ENCODE peak calls at places on chromosomes 6 and 20, in nine cellular contexts. I, A, Y, Z, S, L, Q, E and H are unnamed samples.

GRCh38 chr6:83867527-83868161 is 8.2 kb downstream of the CYB5R4 start:
- DNase-seq in S (peak; percentile 97), Z (peak; percentile 92), A (no peak), I (peak; percentile 91), Y (peak; percentile 64), E (peak; percentile 93), Q (no peak), L (no peak), H (peak; percentile 88)

GRCh38 chr6:30006170-30007131 is 54.6 kb upstream of the POLR1H start:
- DNase-seq in A (no peak), E (peak; percentile 17), I (no peak), L (no peak), Z (no peak), S (no peak), Y (peak; percentile 20), Q (peak; percentile 18), H (no peak)

GRCh38 chr6:158607411-158608170 is 37.0 kb downstream of the DYNLT1 start:
- DNase-seq in S (peak; percentile 14), A (peak; percentile 67), L (no peak), I (no peak), Z (no peak), Q (no peak), E (no peak), Y (no peak), H (no peak)

GRCh38 chr6:44122821-44123220 is 4.4 kb downstream of the MRPL14 start:
- DNase-seq in E (peak; percentile 28), A (no peak), I (no peak), S (no peak), L (no peak), Y (no peak), Q (peak; percentile 31), Z (peak; percentile 61), H (peak; percentile 91)

GRCh38 chr6:42987533-42988451 is 3.4 kb downstream of the PPP2R5D start:
- DNase-seq in S (no peak), A (no peak), I (no peak), Y (no peak), L (no peak), E (no peak), Q (no peak), Z (peak; percentile 21), H (no peak)

GRCh38 chr6:40982917-40983316 is 56.1 kb downstream of the UNC5CL start:
- DNase-seq in L (no peak), E (no peak), A (no peak), I (no peak), Q (no peak), S (no peak), Z (no peak), Y (no peak), H (no peak)

GRCh38 chr6:135358251-135358821 is 139.2 kb downstream of the AHI1 start:
- DNase-seq in Y (no peak), L (no peak), Q (no peak), E (peak; percentile 89), S (peak; percentile 33), Z (peak; percentile 82), A (no peak), I (peak; percentile 95), H (peak; percentile 30)

GRCh38 chr20:3045816-3046676 is at the start of gene MRPS26:
- DNase-seq in Q (peak; percentile 76), L (peak; percentile 70), A (peak; percentile 91), Y (peak; percentile 86), I (peak; percentile 20), S (peak; percentile 91), Z (peak; percentile 88), E (peak; percentile 88), H (peak; percentile 88)

GRCh38 chr6:31541059-31541657 is 645 bp downstream of the DDX39B start:
- DNase-seq in S (peak; percentile 77), Z (peak; percentile 75), E (peak; percentile 76), A (no peak), I (no peak), Q (peak; percentile 80), L (peak; percentile 70), Y (peak; percentile 69), H (no peak)

GRCh38 chr6:96899019-96899418 is 1.3 kb upstream of the NDUFAF4 start:
- DNase-seq in Z (peak; percentile 61), A (peak; percentile 42), E (peak; percentile 47), L (no peak), Q (no peak), S (peak; percentile 26), I (peak; percentile 13), Y (peak; percentile 18), H (peak; percentile 36)

GRCh38 chr6:34056301-34056700 is 89.6 kb downstream of the GRM4 start:
- DNase-seq in A (no peak), E (peak; percentile 85), L (no peak), Y (peak; percentile 83), Z (peak; percentile 73), S (peak; percentile 52), Q (no peak), I (peak; percentile 5), H (no peak)

GRCh38 chr6:41475737-41476357 is 70.3 kb upstream of the FOXP4 start:
- DNase-seq in E (no peak), L (no peak), S (no peak), A (no peak), Q (no peak), Y (no peak), Z (no peak), I (no peak), H (no peak)

GRCh38 chr6:31055401-31055800 is 45.1 kb downstream of the MUC22 start:
- DNase-seq in Y (no peak), I (no peak), Z (no peak), L (no peak), Q (no peak), E (no peak), A (no peak), S (no peak), H (no peak)

GRCh38 chr6:13278184-13278583 is 50.2 kb downstream of the TBC1D7 start:
- DNase-seq in S (no peak), Z (no peak), I (no peak), Q (no peak), L (no peak), Y (no peak), A (no peak), E (no peak), H (peak; percentile 10)

GRCh38 chr20:32301719-32302506 is 24.5 kb downstream of the KIF3B start:
- DNase-seq in S (no peak), I (no peak), Q (no peak), E (no peak), A (no peak), Z (no peak), L (no peak), Y (no peak), H (no peak)

GRCh38 chr20:815914-816606 is 17.5 kb upstream of the FAM110A start:
- DNase-seq in Q (peak; percentile 68), E (peak; percentile 55), S (peak; percentile 72), L (peak; percentile 56), A (peak; percentile 44), Z (peak; percentile 61), I (no peak), Y (peak; percentile 51), H (peak; percentile 56)

GRCh38 chr6:23282243-23283021 is 713.1 kb downstream of the HDGFL1 start:
- DNase-seq in A (no peak), I (no peak), S (no peak), L (no peak), Z (no peak), Q (no peak), E (no peak), Y (no peak), H (no peak)

GRCh38 chr6:73032586-73032985 is 192.7 kb downstream of the KHDC1L start:
- DNase-seq in Z (no peak), A (no peak), I (peak; percentile 10), Q (no peak), E (no peak), Y (peak; percentile 28), S (peak; percentile 69), L (no peak), H (no peak)

GRCh38 chr6:29665942-29666825 is 9.3 kb downstream of the MOG start:
- DNase-seq in Z (no peak), Y (no peak), Q (no peak), A (no peak), I (no peak), S (no peak), L (no peak), E (no peak), H (no peak)

GRCh38 chr6:95203153-95203754 is 374.1 kb upstream of the MANEA start:
- DNase-seq in Z (peak; percentile 31), A (no peak), L (no peak), S (peak; percentile 1), Y (peak; percentile 47), E (peak; percentile 5), I (no peak), Q (no peak), H (peak; percentile 1)

GRCh38 chr20:64107736-64108457 is 532 bp upstream of the NPBWR2 start:
- DNase-seq in Q (no peak), Y (no peak), A (no peak), I (no peak), S (no peak), Z (no peak), E (no peak), L (peak; percentile 0), H (no peak)

GRCh38 chr6:147618927-147619326 is 110.4 kb downstream of the SAMD5 start:
- DNase-seq in A (no peak), Y (no peak), Z (no peak), S (no peak), L (no peak), I (no peak), Q (no peak), E (peak; percentile 77), H (no peak)

GRCh38 chr6:5159162-5159561 is 74.0 kb downstream of the PPP1R3G start:
- DNase-seq in S (no peak), I (no peak), Y (peak; percentile 17), L (no peak), Z (no peak), Q (no peak), A (no peak), E (no peak), H (no peak)

GRCh38 chr6:160430203-160430602 is 82.0 kb downstream of the SLC22A3 start:
- DNase-seq in E (peak; percentile 69), Z (peak; percentile 32), Y (no peak), L (no peak), A (no peak), Q (no peak), I (no peak), S (no peak), H (no peak)

GRCh38 chr6:128179890-128180440 is 279.1 kb upstream of the THEMIS start:
- DNase-seq in Q (no peak), A (no peak), L (no peak), S (no peak), E (no peak), Z (no peak), I (no peak), Y (no peak), H (no peak)

GRCh38 chr6:143689852-143690251 is 12.1 kb downstream of the PHACTR2 start:
- DNase-seq in I (no peak), Q (no peak), E (no peak), A (no peak), S (peak; percentile 8), Z (no peak), Y (no peak), L (no peak), H (no peak)

GRCh38 chr6:116059713-116060571 is 749 bp downstream of the FRK start:
- DNase-seq in Y (peak; percentile 50), E (peak; percentile 24), A (no peak), L (no peak), I (no peak), Q (no peak), S (peak; percentile 50), Z (peak; percentile 43), H (no peak)

GRCh38 chr6:35058041-35058675 is 83.0 kb downstream of the TCP11 start:
- DNase-seq in E (peak; percentile 5), I (no peak), Q (no peak), S (no peak), A (no peak), L (no peak), Y (no peak), Z (no peak), H (no peak)

GRCh38 chr6:11744753-11745152 is 33.9 kb downstream of the ADTRP start:
- DNase-seq in A (no peak), S (peak; percentile 68), L (no peak), Z (peak; percentile 95), Y (no peak), I (peak; percentile 43), Q (no peak), E (peak; percentile 89), H (peak; percentile 79)

GRCh38 chr6:106963544-106963943 is 11.0 kb downstream of the CD24 start:
- DNase-seq in Q (no peak), S (no peak), L (no peak), Z (no peak), I (no peak), A (no peak), E (no peak), Y (no peak), H (no peak)

GRCh38 chr6:13267142-13267621 is 61.2 kb downstream of the TBC1D7 start:
- DNase-seq in Z (peak; percentile 47), I (no peak), Y (no peak), E (no peak), S (peak; percentile 28), L (no peak), A (no peak), Q (no peak), H (no peak)